ENCODE peak calls at places on chromosomes 6 and 20, in seven cellular contexts. X is mammary epithelial cell, C is lower lobe of right lung, G is mesendoderm, I is left ventricle myocardium inferior, M is foreskin keratinocyte, D is ovary. N is an unnamed sample. For H3K4me1 and H3K27me3, the result is how much of the 10 kb centered on the place peaks cover.

GRCh38 chr20:40493071-40493470 is 196.0 kb downstream of the MAFB start:
- DNase-seq in X (peak), C (peak), G (no peak), I (peak), M (no peak), D (no peak), N (peak)

GRCh38 chr20:43691928-43692524 is 25.1 kb downstream of the MYBL2 start:
- DNase-seq in X (peak), C (no peak), G (peak), I (no peak), M (no peak), D (no peak), N (peak)

GRCh38 chr20:56720620-56721213 is 91.6 kb downstream of the TFAP2C start:
- DNase-seq in X (no peak), C (no peak), G (no peak), I (no peak), M (no peak), D (no peak), N (no peak)

GRCh38 chr6:81475646-81476045 is 276.8 kb downstream of the TENT5A start:
- DNase-seq in X (no peak), C (no peak), G (no peak), I (no peak), M (no peak), D (no peak), N (no peak)

GRCh38 chr6:39362487-39362865 is 40.0 kb upstream of the KCNK16 start:
- DNase-seq in X (no peak), C (no peak), G (peak), I (no peak), M (no peak), D (no peak), N (peak)

GRCh38 chr20:18543932-18544331 is 23.3 kb upstream of the SMIM26 start:
- DNase-seq in X (no peak), C (no peak), G (no peak), I (peak), M (no peak), D (no peak), N (no peak)

GRCh38 chr6:110609101-110609500 is 132.7 kb upstream of the SLC22A16 start:
- DNase-seq in X (no peak), C (no peak), G (no peak), I (no peak), M (no peak), D (no peak), N (no peak)

GRCh38 chr6:32973934-32974333 is 5.5 kb downstream of the BRD2 start:
- DNase-seq in X (peak), C (no peak), G (no peak), I (no peak), M (no peak), D (no peak), N (no peak)

GRCh38 chr6:37433657-37434271 is 743 bp downstream of the CMTR1 start:
- DNase-seq in X (peak), C (no peak), G (peak), I (peak), M (peak), D (no peak), N (peak)

GRCh38 chr6:132960720-132961119 is 146.4 kb downstream of the RPS12 start:
- DNase-seq in X (peak), C (no peak), G (no peak), I (no peak), M (no peak), D (no peak), N (no peak)
- H3K27ac ChIP-seq in X (no peak), C (no peak), G (no peak), I (no peak), M (no peak), D (no peak), N (no peak)

DNA sequence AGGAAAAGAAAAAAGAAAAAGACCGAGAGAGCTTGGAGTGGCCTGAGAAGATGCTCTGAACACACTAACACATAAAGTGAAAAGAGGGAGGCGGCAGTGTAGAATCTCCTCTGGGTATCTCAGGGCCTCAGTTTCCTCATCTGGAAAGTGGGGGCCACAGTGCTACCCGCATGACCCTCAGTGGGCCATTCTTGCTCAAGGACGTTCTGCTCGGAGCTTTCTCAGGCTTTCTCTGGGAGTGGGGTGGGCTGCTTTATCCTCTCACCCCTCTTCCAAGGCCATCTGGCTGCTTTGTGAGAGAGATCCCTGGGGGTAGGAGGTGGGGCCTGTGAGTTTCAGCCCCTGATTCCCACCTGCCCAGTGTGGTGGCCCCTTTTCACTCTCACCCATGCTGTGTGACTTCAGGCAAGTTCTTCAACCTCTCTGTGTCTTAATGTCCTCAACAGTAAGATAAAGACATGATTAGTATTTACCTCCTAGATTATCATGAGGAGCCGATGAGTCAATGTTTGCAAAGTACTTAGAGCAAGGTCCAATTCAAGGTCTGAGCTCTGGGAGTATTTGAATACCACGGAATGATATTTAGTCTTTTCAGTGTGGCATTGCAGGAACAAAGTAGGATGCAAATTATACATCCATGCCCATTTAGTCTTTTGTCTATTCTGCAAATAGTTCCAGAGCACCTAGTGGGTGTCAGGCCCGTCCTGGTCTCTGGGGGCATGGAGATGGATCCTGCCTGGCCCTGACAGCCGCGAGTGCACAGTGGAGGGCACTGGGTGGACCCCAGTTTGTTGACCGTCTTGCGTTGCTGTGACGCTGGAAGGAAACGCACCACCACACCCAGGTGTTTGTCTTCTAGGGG is 34.3 kb downstream of the SRC start:
- DNase-seq in X (no peak), C (peak), G (no peak), I (no peak), M (peak), D (peak), N (peak)
- H3K4me1 ChIP-seq in X (under half), C (under half), G (under half), I (under half), M (under half), D (under half), N (under half)

GRCh38 chr6:27601668-27602254 is 128.9 kb upstream of the ZNF184 start:
- DNase-seq in X (no peak), C (no peak), G (peak), I (no peak), M (no peak), D (no peak), N (no peak)

GRCh38 chr6:27599859-27600532 is 127.1 kb upstream of the ZNF184 start:
- DNase-seq in X (no peak), C (no peak), G (no peak), I (no peak), M (no peak), D (no peak), N (no peak)

GRCh38 chr6:27604986-27605385 is 132.1 kb upstream of the ZNF184 start:
- DNase-seq in X (peak), C (no peak), G (peak), I (no peak), M (no peak), D (no peak), N (no peak)

GRCh38 chr6:27608916-27609883 is 136.3 kb upstream of the ZNF184 start:
- DNase-seq in X (peak), C (no peak), G (peak), I (no peak), M (peak), D (no peak), N (no peak)

GRCh38 chr6:27605401-27606342 is 132.8 kb upstream of the ZNF184 start:
- DNase-seq in X (peak), C (no peak), G (peak), I (no peak), M (peak), D (no peak), N (no peak)
- H3K27me3 ChIP-seq in X (under half), C (half or more), G (under half), I (half or more), M (under half), D (under half), N (under half)

DNA sequence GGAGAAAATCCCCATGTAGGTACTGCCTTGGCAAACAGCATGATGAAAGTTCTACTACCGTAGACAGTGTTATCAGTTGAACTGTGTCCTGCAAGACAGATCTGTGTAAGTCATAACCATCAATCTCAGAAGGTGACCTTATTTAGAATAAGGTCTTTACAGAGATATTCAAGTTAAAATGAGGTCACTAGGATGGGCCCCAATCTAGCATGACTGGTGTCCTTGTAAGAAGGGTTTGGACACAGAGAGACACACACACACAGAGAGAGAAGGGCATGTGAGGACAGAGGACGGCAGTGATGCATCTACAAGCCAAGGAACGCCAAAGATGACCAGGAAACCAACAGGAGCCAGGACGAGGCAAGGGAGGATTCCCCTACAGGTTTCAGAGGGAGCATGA is 8.8 kb downstream of the TXNDC5 start:
- DNase-seq in X (no peak), C (no peak), G (no peak), I (no peak), M (no peak), D (no peak), N (no peak)
- H3K27ac ChIP-seq in X (no peak), C (no peak), G (no peak), I (no peak), M (no peak), D (no peak), N (no peak)

GRCh38 chr6:167403427-167403826 is 78.5 kb downstream of the TTLL2 start:
- DNase-seq in X (no peak), C (no peak), G (no peak), I (no peak), M (no peak), D (no peak), N (no peak)
- H3K4me1 ChIP-seq in X (under half), C (under half), G (under half), I (under half), M (under half), D (under half), N (under half)

GRCh38 chr6:108121612-108122011 is 44.2 kb upstream of the NR2E1 start:
- DNase-seq in X (no peak), C (no peak), G (no peak), I (no peak), M (no peak), D (no peak), N (no peak)
- H3K27me3 ChIP-seq in X (under half), C (half or more), G (half or more), I (half or more), M (half or more), D (under half), N (under half)

GRCh38 chr6:169371344-169372144 is 117.9 kb upstream of the THBS2 start:
- DNase-seq in X (no peak), C (no peak), G (peak), I (no peak), M (peak), D (no peak), N (no peak)

GRCh38 chr6:169370054-169370453 is 116.4 kb upstream of the THBS2 start:
- DNase-seq in X (peak), C (no peak), G (no peak), I (no peak), M (peak), D (no peak), N (no peak)

GRCh38 chr6:169372616-169373015 is 119.0 kb upstream of the THBS2 start:
- DNase-seq in X (no peak), C (no peak), G (no peak), I (no peak), M (no peak), D (no peak), N (no peak)

GRCh38 chr6:169368200-169368599 is 114.6 kb upstream of the THBS2 start:
- DNase-seq in X (no peak), C (no peak), G (no peak), I (no peak), M (no peak), D (no peak), N (no peak)

GRCh38 chr6:169370666-169371343 is 117.2 kb upstream of the THBS2 start:
- DNase-seq in X (no peak), C (no peak), G (peak), I (no peak), M (peak), D (no peak), N (no peak)
- H3K27ac ChIP-seq in X (no peak), C (no peak), G (no peak), I (no peak), M (no peak), D (no peak), N (no peak)

GRCh38 chr6:84892666-84893065 is 128.3 kb upstream of the TBX18 start:
- DNase-seq in X (peak), C (no peak), G (no peak), I (no peak), M (no peak), D (no peak), N (no peak)

GRCh38 chr6:84902354-84902928 is 138.0 kb upstream of the TBX18 start:
- DNase-seq in X (no peak), C (no peak), G (no peak), I (no peak), M (no peak), D (no peak), N (no peak)

DNA sequence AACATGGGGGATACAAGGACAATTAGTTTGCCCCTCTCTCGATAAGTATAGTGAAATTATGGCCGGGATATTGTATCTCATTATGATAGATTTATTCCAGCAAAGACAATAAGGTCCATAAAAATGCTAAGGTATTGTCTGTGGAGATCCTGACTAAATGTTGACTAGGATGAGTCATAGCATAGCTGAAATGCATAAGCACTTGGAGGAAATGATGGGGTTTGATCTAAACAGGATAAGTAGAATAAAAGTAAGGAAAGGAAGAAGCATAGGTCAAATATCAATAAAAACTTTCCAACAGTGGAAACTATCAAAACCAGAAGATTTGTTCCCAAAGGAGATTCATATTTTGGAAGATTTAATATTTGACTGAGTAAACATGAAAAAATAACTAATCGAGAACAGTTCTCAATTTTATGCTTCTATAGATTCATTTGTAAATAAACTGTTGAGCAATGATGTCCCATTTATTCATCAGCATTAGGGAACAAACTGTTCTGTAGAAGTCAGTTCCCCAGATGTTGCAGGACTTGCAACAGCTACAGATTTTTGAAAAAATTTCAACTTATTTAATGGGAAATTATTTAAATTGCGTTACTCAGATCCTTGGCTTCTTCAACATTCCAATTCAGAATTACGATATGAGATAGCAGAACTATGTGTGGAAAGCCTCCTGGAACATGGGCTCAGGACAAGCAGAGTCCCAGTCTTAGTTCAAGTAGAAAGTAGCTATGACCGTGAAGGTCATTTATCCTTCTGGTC is 133.7 kb upstream of the TBX18 start:
- DNase-seq in X (peak), C (no peak), G (peak), I (no peak), M (peak), D (no peak), N (no peak)
- H3K4me1 ChIP-seq in X (under half), C (under half), G (under half), I (under half), M (under half), D (under half), N (under half)

DNA sequence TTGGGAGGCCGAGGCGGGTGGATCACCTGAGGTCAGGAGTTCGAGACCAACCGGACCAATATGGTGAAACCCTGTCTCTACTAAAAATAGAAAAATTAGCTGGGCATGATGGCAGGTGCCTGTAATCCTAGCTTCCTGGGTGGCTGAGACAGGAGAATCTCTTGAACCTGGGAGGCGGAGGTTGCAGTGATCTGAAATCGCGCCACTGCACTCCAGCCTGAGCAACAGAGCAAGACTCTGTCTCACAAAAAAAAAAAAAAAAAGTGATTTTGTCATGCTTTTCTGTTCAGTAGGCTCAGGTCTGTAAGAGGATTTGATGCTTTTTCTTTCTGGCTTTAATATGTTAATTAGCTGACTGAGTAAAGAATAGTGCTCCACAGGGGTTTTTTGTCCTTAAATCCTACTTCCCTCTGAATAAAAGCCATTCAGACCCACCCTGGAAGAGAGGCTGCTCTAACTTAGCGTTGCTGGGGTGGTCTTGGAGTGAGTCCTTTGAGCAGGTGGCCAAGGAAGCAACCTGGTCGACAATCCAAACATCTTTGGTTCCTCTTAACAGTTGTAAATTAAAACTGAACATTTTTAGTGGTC is 19.0 kb downstream of the MCM8 start:
- DNase-seq in X (no peak), C (no peak), G (peak), I (no peak), M (no peak), D (no peak), N (no peak)
- H3K27me3 ChIP-seq in X (under half), C (under half), G (under half), I (under half), M (under half), D (under half), N (under half)

GRCh38 chr6:31272856-31273626 is 1.1 kb upstream of the HLA-C start:
- DNase-seq in X (no peak), C (no peak), G (peak), I (no peak), M (no peak), D (no peak), N (peak)
- H3K27ac ChIP-seq in X (no peak), C (peak), G (no peak), I (peak), M (no peak), D (no peak), N (no peak)

N was measured in adrenal gland.